ENCODE peak calls at places on chromosomes 12 and 14, in six cellular contexts. E is heart right ventricle, B is Right ventricle myocardium inferior, Z is Panc1, L is left cardiac atrium, A is memory B cell. U is an unnamed sample.

GRCh38 chr14:49019467-49020100 is 566.6 kb downstream of the RPS29 start:
- ATAC-seq in E (no peak), L (no peak), Z (no peak), B (no peak), A (peak; percentile 89), U (no peak)

GRCh38 chr14:71382315-71382714 is 475.1 kb downstream of the PCNX1 start:
- ATAC-seq in E (no peak), A (no peak), B (no peak), L (no peak), Z (no peak), U (no peak)

GRCh38 chr14:38107216-38107631 is 100.5 kb upstream of the SSTR1 start:
- ATAC-seq in Z (no peak), A (no peak), E (no peak), L (no peak), B (no peak), U (peak; percentile 95)

GRCh38 chr14:71451501-71451900 is 480.7 kb upstream of the RGS6 start:
- ATAC-seq in B (no peak), E (no peak), L (no peak), A (no peak), Z (no peak), U (no peak)

GRCh38 chr12:110046451-110047187 is 1.7 kb downstream of the C12orf76 start:
- ATAC-seq in L (no peak), A (no peak), E (no peak), Z (no peak), B (no peak), U (no peak)

GRCh38 chr14:59190372-59190771 is 1.9 kb downstream of the DAAM1 start:
- ATAC-seq in Z (peak; percentile 38), E (no peak), A (no peak), B (no peak), L (no peak), U (no peak)

GRCh38 chr14:23577004-23577681 is 1.4 kb downstream of the JPH4 start:
- ATAC-seq in A (peak; percentile 23), E (peak; percentile 17), B (peak; percentile 12), Z (no peak), L (peak; percentile 42), U (no peak)

GRCh38 chr12:50985322-50985721 is 33.0 kb downstream of the HIGD1C start:
- ATAC-seq in B (peak; percentile 81), L (peak; percentile 90), E (peak; percentile 89), A (no peak), Z (no peak), U (peak; percentile 60)

GRCh38 chr12:79674629-79675028 is 16.1 kb downstream of the PAWR start:
- ATAC-seq in E (no peak), A (no peak), B (no peak), Z (no peak), L (no peak), U (no peak)

GRCh38 chr14:60310086-60310684 is 61.2 kb downstream of the PPM1A start:
- ATAC-seq in E (no peak), L (no peak), B (no peak), A (peak; percentile 14), Z (no peak), U (no peak)

GRCh38 chr14:91419044-91419397 is 1.4 kb upstream of the CCDC88C start:
- ATAC-seq in B (no peak), Z (no peak), L (no peak), A (no peak), E (no peak), U (peak; percentile 31)

GRCh38 chr12:132170094-132170636 is 25.9 kb downstream of the NOC4L start:
- ATAC-seq in E (no peak), L (no peak), B (no peak), Z (peak; percentile 14), A (no peak), U (no peak)

GRCh38 chr12:68423175-68423574 is 91.0 kb upstream of the MDM1 start:
- ATAC-seq in A (no peak), Z (no peak), B (no peak), L (no peak), E (peak; percentile 31), U (no peak)

GRCh38 chr14:100297320-100298300 is 8.6 kb downstream of the SLC25A29 start:
- ATAC-seq in E (peak; percentile 89), B (peak; percentile 86), Z (peak; percentile 35), A (peak; percentile 92), L (peak; percentile 89), U (no peak)

GRCh38 chr12:54398995-54399793 is 14.7 kb upstream of the ZNF385A start:
- ATAC-seq in B (peak; percentile 83), Z (peak; percentile 93), E (peak; percentile 85), A (peak; percentile 98), L (peak; percentile 90), U (peak; percentile 79)

GRCh38 chr14:40123816-40124215 is 691.6 kb upstream of the FBXO33 start:
- ATAC-seq in A (no peak), Z (no peak), L (no peak), E (no peak), B (no peak), U (no peak)

GRCh38 chr14:101538865-101539264 is 22.4 kb upstream of the DIO3 start:
- ATAC-seq in B (peak; percentile 49), A (no peak), L (peak; percentile 64), E (no peak), Z (no peak), U (no peak)

GRCh38 chr12:76266797-76267196 is 81.4 kb downstream of the BBS10 start:
- ATAC-seq in Z (no peak), B (peak; percentile 93), A (no peak), L (peak; percentile 94), E (peak; percentile 87), U (peak; percentile 34)

GRCh38 chr14:90742709-90743108 is 73.5 kb downstream of the TTC7B start:
- ATAC-seq in B (peak; percentile 75), L (peak; percentile 39), E (peak; percentile 80), A (no peak), Z (no peak), U (no peak)

GRCh38 chr14:63773504-63773903 is 45.6 kb upstream of the SGPP1 start:
- ATAC-seq in A (no peak), Z (no peak), B (no peak), E (no peak), L (no peak), U (no peak)

GRCh38 chr14:70724061-70724596 is 82.4 kb downstream of the TTC9 start:
- ATAC-seq in L (no peak), Z (no peak), B (no peak), A (no peak), E (no peak), U (no peak)

GRCh38 chr12:54390176-54390667 is 5.7 kb upstream of the ZNF385A start:
- ATAC-seq in B (no peak), Z (no peak), E (no peak), A (no peak), L (no peak), U (no peak)

GRCh38 chr14:20419404-20419803 is 6.1 kb upstream of the TEP1 start:
- ATAC-seq in A (no peak), Z (no peak), B (no peak), E (peak; percentile 52), L (no peak), U (no peak)

GRCh38 chr12:57898308-57898970 is 42.9 kb upstream of the ATP23 start:
- ATAC-seq in E (no peak), B (no peak), L (no peak), Z (no peak), A (peak; percentile 21), U (no peak)

GRCh38 chr12:53414756-53415417 is 8.8 kb upstream of the AMHR2 start:
- ATAC-seq in E (peak; percentile 4), B (no peak), Z (no peak), L (peak; percentile 62), A (no peak), U (no peak)

GRCh38 chr14:50928002-50928635 is 16.2 kb downstream of the PYGL start:
- ATAC-seq in A (no peak), Z (no peak), E (peak; percentile 55), L (peak; percentile 83), B (peak; percentile 57), U (no peak)

GRCh38 chr12:84277986-84278385 is 634.6 kb downstream of the SLC6A15 start:
- ATAC-seq in B (no peak), L (no peak), E (no peak), Z (no peak), A (no peak), U (no peak)

GRCh38 chr14:91399868-91400640 is 17.6 kb downstream of the CCDC88C start:
- ATAC-seq in Z (no peak), L (no peak), A (peak; percentile 80), E (no peak), B (no peak), U (peak; percentile 41)

GRCh38 chr12:96164951-96165858 is 29.0 kb upstream of the ELK3 start:
- ATAC-seq in L (peak; percentile 73), E (peak; percentile 77), A (no peak), Z (no peak), B (peak; percentile 55), U (no peak)

U was measured in activated T-helper 17 cell treated with anti-CD3 and anti-CD28 coated beads, Interleukin-2, amount 50 U/mL, for 72 hours.